ENCODE peak calls at places on chromosomes 12 and 14, in six cellular contexts. E is mammary epithelial cell, Q is esophagus squamous epithelium, C is coronary artery, N is IMR-90, M is heart right ventricle. X is an unnamed sample.

GRCh38 chr12:23628836-23629235 is 320.6 kb downstream of the SOX5 start:
- DNase-seq in C (no peak), Q (no peak), N (no peak), M (no peak), E (no peak), X (no peak)

GRCh38 chr12:11651377-11651776 is 1.9 kb downstream of the ETV6 start:
- DNase-seq in M (no peak), E (no peak), C (no peak), Q (no peak), N (no peak), X (no peak)

GRCh38 chr12:110020956-110021355 is 21.7 kb downstream of the ANKRD13A start:
- DNase-seq in N (no peak), M (no peak), Q (no peak), C (no peak), E (no peak), X (no peak)

GRCh38 chr14:34981743-34982420 is 910 bp upstream of the SRP54 start:
- DNase-seq in Q (no peak), M (peak; percentile 14), E (no peak), N (peak; percentile 50), C (no peak), X (no peak)

GRCh38 chr14:99274346-99275221 is 2.6 kb upstream of the BCL11B start:
- DNase-seq in C (peak; percentile 72), Q (no peak), N (peak; percentile 37), E (peak; percentile 89), M (peak; percentile 34), X (peak; percentile 22)

GRCh38 chr14:38982837-38983236 is 120.2 kb downstream of the SEC23A start:
- DNase-seq in C (no peak), E (no peak), M (no peak), N (no peak), Q (no peak), X (no peak)

GRCh38 chr14:95037273-95037672 is 120.1 kb downstream of the DICER1 start:
- DNase-seq in E (no peak), C (peak; percentile 64), Q (no peak), M (no peak), N (no peak), X (no peak)

GRCh38 chr14:102505775-102506598 is 3.6 kb downstream of the ANKRD9 start:
- DNase-seq in N (no peak), C (peak; percentile 71), E (no peak), M (no peak), Q (no peak), X (no peak)

GRCh38 chr12:91622981-91623380 is 440.4 kb upstream of the DCN start:
- DNase-seq in Q (no peak), C (no peak), M (no peak), E (no peak), N (no peak), X (no peak)

GRCh38 chr14:74302160-74302628 is 540 bp downstream of the ABCD4 start:
- DNase-seq in Q (no peak), E (peak; percentile 47), M (no peak), C (no peak), N (peak; percentile 56), X (no peak)

GRCh38 chr14:74302634-74303569 is at the start of gene ABCD4:
- DNase-seq in C (peak; percentile 93), E (peak; percentile 87), M (peak; percentile 97), N (peak; percentile 87), Q (peak; percentile 82), X (peak; percentile 89)

GRCh38 chr14:74299061-74299545 is 3.6 kb downstream of the ABCD4 start:
- DNase-seq in M (peak; percentile 64), Q (no peak), C (no peak), E (no peak), N (peak; percentile 34), X (no peak)

GRCh38 chr14:74296037-74296467 is 6.7 kb downstream of the ABCD4 start:
- DNase-seq in M (no peak), E (no peak), Q (no peak), N (no peak), C (no peak), X (no peak)

DNA sequence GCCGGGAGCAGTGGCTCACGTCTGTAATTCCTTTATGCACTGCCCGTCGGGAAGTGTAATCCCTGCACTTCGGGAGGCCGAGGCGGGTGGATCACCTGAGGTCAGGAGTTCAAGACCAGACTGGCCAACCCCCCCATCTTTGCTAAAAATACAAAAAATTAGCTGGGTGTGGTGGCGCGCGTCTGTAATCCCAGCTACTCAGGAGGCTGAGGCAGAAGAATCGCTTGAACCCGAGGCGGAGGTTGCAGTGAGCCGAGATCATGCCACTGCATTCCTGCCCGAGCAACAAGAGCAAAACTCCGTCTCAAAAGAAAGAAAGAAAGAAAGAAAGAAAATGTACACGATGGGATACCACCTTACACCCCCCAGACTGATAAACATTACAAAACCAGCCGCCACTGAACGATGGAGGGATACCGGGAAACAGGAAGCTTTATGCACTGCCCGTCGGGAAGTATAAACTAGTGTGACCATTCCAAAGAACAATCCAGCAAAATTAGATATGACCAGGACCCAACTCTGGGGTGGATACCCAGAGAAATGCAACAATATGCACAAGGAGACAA is 1.1 kb downstream of the ABCD4 start:
- DNase-seq in M (no peak), Q (no peak), E (no peak), N (no peak), C (no peak), X (no peak)
- H3K27ac ChIP-seq in M (peak overlapping the region; percentile 95), Q (no peak overlapping the region), E (no peak overlapping the region), N (no peak overlapping the region), C (peak overlapping the region; percentile 88), X (peak overlapping the region; percentile 86)

GRCh38 chr12:31588976-31589375 is 2.0 kb downstream of the DENND5B start:
- DNase-seq in M (no peak), N (no peak), C (no peak), Q (no peak), E (no peak), X (no peak)

GRCh38 chr12:31590730-31591307 is at the start of gene DENND5B:
- DNase-seq in Q (no peak), N (peak; percentile 61), M (peak; percentile 85), C (peak; percentile 77), E (peak; percentile 23), X (peak; percentile 58)

GRCh38 chr12:31589582-31589895 is 1.4 kb downstream of the DENND5B start:
- DNase-seq in N (no peak), C (no peak), M (no peak), Q (no peak), E (no peak), X (peak; percentile 48)

GRCh38 chr12:31589896-31590729 is 823 bp downstream of the DENND5B start:
- DNase-seq in E (peak; percentile 52), Q (no peak), N (peak; percentile 58), M (peak; percentile 74), C (peak; percentile 85), X (peak; percentile 17)

GRCh38 chr12:31591308-31591901 is 469 bp upstream of the DENND5B start:
- DNase-seq in N (no peak), Q (no peak), M (peak; percentile 47), E (no peak), C (no peak), X (no peak)
- H3K27ac ChIP-seq in N (peak overlapping the region; percentile 52), Q (peak overlapping the region; percentile 71), M (peak overlapping the region; percentile 91), E (no peak overlapping the region), C (peak overlapping the region; percentile 93), X (peak overlapping the region; percentile 90)

GRCh38 chr12:120497524-120498150 is 1.7 kb downstream of the DYNLL1 start:
- DNase-seq in Q (no peak), M (no peak), E (no peak), C (no peak), N (peak; percentile 41), X (no peak)

GRCh38 chr12:120495723-120496352 is at the start of gene DYNLL1:
- DNase-seq in E (peak; percentile 94), N (peak; percentile 94), Q (peak; percentile 71), C (peak; percentile 96), M (peak; percentile 96), X (peak; percentile 98)

GRCh38 chr12:120495189-120495722 is 657 bp upstream of the DYNLL1 start:
- DNase-seq in Q (no peak), C (no peak), M (no peak), E (peak; percentile 6), N (no peak), X (no peak)

GRCh38 chr12:120498870-120499515 is 3.1 kb downstream of the DYNLL1 start:
- DNase-seq in Q (no peak), C (no peak), E (no peak), M (no peak), N (no peak), X (no peak)

DNA sequence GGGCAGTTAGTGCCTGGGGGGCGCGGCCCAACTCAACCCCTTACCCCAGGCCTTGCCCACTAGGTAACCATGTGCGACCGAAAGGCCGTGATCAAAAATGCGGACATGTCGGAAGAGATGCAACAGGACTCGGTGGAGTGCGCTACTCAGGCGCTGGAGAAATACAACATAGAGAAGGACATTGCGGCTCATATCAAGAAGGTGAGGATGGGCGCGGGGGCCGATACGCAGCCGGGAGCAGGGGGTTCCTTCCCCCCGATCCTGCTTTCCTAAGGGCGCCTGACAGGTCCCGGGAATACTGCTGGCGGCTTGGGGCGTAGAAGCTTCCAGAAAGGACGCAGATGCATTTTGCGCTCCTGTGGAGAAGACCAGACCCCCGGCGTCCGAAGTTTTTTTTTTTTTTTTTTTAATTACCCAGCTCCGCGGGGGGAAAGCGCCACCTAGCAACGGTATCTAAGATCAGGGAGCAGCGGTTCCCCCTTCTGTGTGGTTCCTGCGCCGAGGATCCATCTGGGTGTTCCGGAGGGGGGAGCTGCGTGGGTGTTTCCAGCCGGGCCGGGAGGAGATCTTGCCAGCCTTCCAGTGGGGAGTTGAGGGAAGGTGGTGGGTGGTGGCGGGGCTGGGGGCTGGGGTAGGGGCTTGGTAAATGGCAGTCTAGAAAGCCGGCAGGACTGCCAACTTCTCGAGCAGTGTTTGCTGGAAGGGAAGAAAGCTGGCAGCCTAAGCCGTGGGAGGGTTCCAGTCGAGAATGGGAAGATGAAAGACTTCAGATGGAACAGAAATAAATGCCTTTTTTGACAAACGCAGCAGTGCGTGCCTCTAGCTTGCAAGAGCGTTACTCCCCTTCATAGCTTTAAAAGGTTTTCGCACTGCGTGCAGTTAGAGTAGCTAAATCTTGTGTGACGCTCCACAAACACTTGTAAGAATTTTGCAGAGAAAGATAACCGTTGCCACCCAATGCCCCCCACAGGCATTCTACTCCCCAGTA is 734 bp downstream of the DYNLL1 start:
- DNase-seq in M (peak; percentile 74), N (peak; percentile 56), E (peak; percentile 44), Q (no peak), C (peak; percentile 80), X (peak; percentile 54)
- H3K27ac ChIP-seq in M (peak overlapping the region; percentile 94), N (peak overlapping the region; percentile 78), E (peak overlapping the region; percentile 61), Q (peak overlapping the region; percentile 89), C (peak overlapping the region; percentile 98), X (peak overlapping the region; percentile 91)

GRCh38 chr12:89355243-89356068 is 3.2 kb upstream of the DUSP6 start:
- DNase-seq in M (no peak), Q (no peak), E (peak; percentile 19), N (no peak), C (no peak), X (no peak)

GRCh38 chr12:89356069-89356665 is 3.9 kb upstream of the DUSP6 start:
- DNase-seq in Q (no peak), C (no peak), M (no peak), E (no peak), N (no peak), X (no peak)

GRCh38 chr12:89358805-89359204 is 6.5 kb upstream of the DUSP6 start:
- DNase-seq in Q (no peak), N (no peak), E (no peak), M (no peak), C (no peak), X (no peak)

GRCh38 chr12:89359615-89360014 is 7.3 kb upstream of the DUSP6 start:
- DNase-seq in E (no peak), N (no peak), C (no peak), Q (no peak), M (no peak), X (no peak)

DNA sequence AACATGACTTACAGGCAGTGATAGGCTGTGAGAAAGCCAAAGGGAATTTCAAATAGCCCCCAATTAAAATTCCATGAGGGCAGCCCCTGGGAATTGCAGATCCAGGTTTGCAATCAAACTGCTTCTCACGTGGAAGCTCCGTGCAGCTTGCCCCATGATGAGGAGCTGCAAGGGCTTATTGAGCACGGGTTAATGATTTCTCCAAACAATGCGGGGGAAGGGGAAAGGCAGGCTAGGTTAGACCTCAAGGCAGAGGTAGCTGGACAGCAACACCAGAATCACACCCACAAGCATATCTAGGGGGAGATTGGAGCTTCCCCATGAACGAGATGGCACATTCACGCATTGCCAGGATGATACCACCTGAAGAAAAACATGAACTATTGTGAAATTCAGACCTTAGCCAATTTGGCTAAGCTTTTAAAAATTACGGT is 5.0 kb upstream of the DUSP6 start:
- DNase-seq in Q (no peak), N (no peak), M (no peak), C (no peak), E (no peak), X (no peak)
- H3K27ac ChIP-seq in Q (no peak overlapping the region), N (no peak overlapping the region), M (no peak overlapping the region), C (no peak overlapping the region), E (no peak overlapping the region), X (no peak overlapping the region)